ENCODE peak calls at places on chromosomes 16 and 17, in six cellular contexts. K is cardiac fibroblast, O is GM12865, I is prostate gland, D is endodermal cell, F is transverse colon. T is an unnamed sample.
A peak's percentile ranks its signal among the peaks of the same experiment; 100 is the strongest.

GRCh38 chr17:79029327-79030009 is 5.5 kb downstream of the C1QTNF1 start:
- DNase-seq in K (no peak), O (no peak), I (no peak), D (peak; percentile 52), F (no peak), T (no peak)

GRCh38 chr17:14048169-14048568 is 21.1 kb upstream of the COX10 start:
- DNase-seq in K (peak; percentile 13), O (no peak), I (no peak), D (peak; percentile 63), F (no peak), T (no peak)

GRCh38 chr17:29930399-29931010 is 477 bp upstream of the SSH2 start:
- DNase-seq in K (no peak), O (peak; percentile 7), I (peak; percentile 4), D (no peak), F (peak; percentile 13), T (peak; percentile 18)

GRCh38 chr16:66131156-66131807 is 235.2 kb upstream of the CDH5 start:
- DNase-seq in K (peak; percentile 31), O (no peak), I (no peak), D (no peak), F (no peak), T (no peak)

GRCh38 chr17:61414141-61414935 is 14.7 kb downstream of the TBX2 start:
- DNase-seq in K (peak; percentile 18), O (no peak), I (peak; percentile 4), D (peak; percentile 51), F (no peak), T (no peak)

GRCh38 chr17:62614142-62614541 is 13.3 kb upstream of the MRC2 start:
- DNase-seq in K (peak; percentile 60), O (no peak), I (no peak), D (no peak), F (no peak), T (no peak)

GRCh38 chr17:15341385-15341849 is at the start of gene TEKT3:
- DNase-seq in K (peak; percentile 57), O (no peak), I (peak; percentile 37), D (peak; percentile 99), F (peak; percentile 89), T (peak; percentile 1)

GRCh38 chr17:41579484-41580243 is 7.0 kb downstream of the KRT14 start:
- DNase-seq in K (peak; percentile 85), O (peak; percentile 75), I (peak; percentile 92), D (peak; percentile 100), F (peak; percentile 93), T (peak; percentile 41)

GRCh38 chr17:32265192-32265895 is at the start of gene RHBDL3:
- DNase-seq in K (no peak), O (no peak), I (no peak), D (peak; percentile 78), F (peak; percentile 28), T (no peak)

GRCh38 chr17:46922804-46923635 is at the start of gene GOSR2:
- DNase-seq in K (peak; percentile 91), O (peak; percentile 94), I (peak; percentile 80), D (peak; percentile 98), F (peak; percentile 89), T (peak; percentile 95)

GRCh38 chr16:85359147-85359822 is 247.0 kb upstream of the CIBAR2 start:
- DNase-seq in K (no peak), O (no peak), I (no peak), D (no peak), F (no peak), T (no peak)

GRCh38 chr16:51057102-51057793 is 93.8 kb downstream of the SALL1 start:
- DNase-seq in K (no peak), O (no peak), I (no peak), D (no peak), F (no peak), T (no peak)

GRCh38 chr17:74943808-74944522 is 8.3 kb downstream of the OTOP3 start:
- DNase-seq in K (no peak), O (no peak), I (no peak), D (peak; percentile 74), F (peak; percentile 47), T (no peak)

GRCh38 chr17:16987830-16988601 is 16.1 kb upstream of the TNFRSF13B start:
- DNase-seq in K (peak; percentile 84), O (peak; percentile 98), I (no peak), D (peak; percentile 92), F (peak; percentile 85), T (peak; percentile 88)

GRCh38 chr17:42191209-42191608 is 3.1 kb downstream of the GHDC start:
- DNase-seq in K (no peak), O (no peak), I (no peak), D (no peak), F (no peak), T (no peak)

GRCh38 chr17:78934681-78935418 is 9.7 kb upstream of the TIMP2 start:
- DNase-seq in K (no peak), O (no peak), I (no peak), D (no peak), F (no peak), T (no peak)

GRCh38 chr16:73390936-73391335 is 343.0 kb upstream of the ZFHX3 start:
- DNase-seq in K (peak; percentile 1), O (no peak), I (no peak), D (no peak), F (no peak), T (no peak)

GRCh38 chr16:48277158-48277557 is 29.8 kb upstream of the ABCC11 start:
- DNase-seq in K (no peak), O (no peak), I (no peak), D (no peak), F (peak; percentile 17), T (no peak)

GRCh38 chr16:48541108-48541786 is 68.7 kb downstream of the N4BP1 start:
- DNase-seq in K (no peak), O (no peak), I (no peak), D (no peak), F (no peak), T (no peak)

GRCh38 chr17:1006054-1006453 is 9.1 kb downstream of the TIMM22 start:
- DNase-seq in K (no peak), O (no peak), I (peak; percentile 53), D (no peak), F (peak; percentile 59), T (no peak)

GRCh38 chr16:29899516-29900101 is at the start of gene SEZ6L2:
- DNase-seq in K (peak; percentile 89), O (peak; percentile 13), I (peak; percentile 82), D (peak; percentile 97), F (peak; percentile 86), T (no peak)

GRCh38 chr16:9901-10665 is 43.3 kb downstream of the POLR3K start:
- DNase-seq in K (no peak), O (no peak), I (no peak), D (no peak), F (peak; percentile 26), T (no peak)

GRCh38 chr16:72210571-72210970 is 38.6 kb upstream of the PMFBP1 start:
- DNase-seq in K (no peak), O (peak; percentile 24), I (no peak), D (no peak), F (no peak), T (no peak)

GRCh38 chr16:30972872-30973271 is 12.1 kb upstream of the HSD3B7 start:
- DNase-seq in K (peak; percentile 20), O (no peak), I (no peak), D (peak; percentile 76), F (no peak), T (no peak)

DNA sequence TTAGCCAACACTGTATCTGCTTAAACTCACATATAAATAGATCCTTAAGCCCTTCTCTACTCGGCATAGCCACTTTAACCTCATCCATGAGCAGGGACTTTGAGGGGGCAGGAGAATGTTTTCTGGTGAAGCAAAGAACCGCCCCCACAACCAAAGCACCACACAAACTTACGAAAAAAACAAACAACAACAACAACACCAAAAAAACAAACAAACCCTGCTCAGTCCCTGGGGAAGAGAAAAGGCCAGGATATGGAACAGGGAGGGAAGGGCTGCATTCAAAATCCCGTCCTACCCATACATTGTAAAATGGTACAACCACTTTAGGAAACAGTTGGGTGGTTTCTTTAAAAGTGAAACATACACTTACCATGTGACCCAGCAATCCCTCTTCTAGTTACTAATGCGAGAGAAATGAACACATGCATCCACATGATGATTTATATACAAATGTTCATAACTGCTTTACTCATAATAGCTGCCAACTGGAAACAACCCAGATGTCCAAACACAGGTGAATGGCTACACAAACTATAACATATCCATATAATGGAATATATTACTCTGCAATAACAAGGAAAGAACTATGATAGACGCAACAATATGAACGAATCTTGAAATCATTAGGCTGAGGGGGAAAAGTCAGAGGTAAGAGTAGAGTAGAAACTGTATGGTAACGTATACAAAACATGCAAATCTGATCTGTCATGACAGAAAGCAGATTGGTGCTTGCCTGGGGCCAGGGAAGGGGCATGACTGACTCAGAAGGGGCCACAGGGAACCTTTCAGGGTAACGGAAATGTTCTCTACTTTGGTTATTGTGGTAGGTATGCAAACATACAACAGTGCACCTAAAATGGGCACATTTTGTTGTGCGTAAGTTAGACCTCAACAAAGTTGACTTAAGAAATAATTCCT is 37.7 kb upstream of the TOB1 start:
- DNase-seq in K (peak; percentile 68), O (peak; percentile 54), I (no peak), D (no peak), F (no peak), T (no peak)
- H3K4me3 ChIP-seq in K (no peak overlapping the region), O (no peak overlapping the region), I (no peak overlapping the region), D (no peak overlapping the region), F (no peak overlapping the region), T (no peak overlapping the region)

DNA sequence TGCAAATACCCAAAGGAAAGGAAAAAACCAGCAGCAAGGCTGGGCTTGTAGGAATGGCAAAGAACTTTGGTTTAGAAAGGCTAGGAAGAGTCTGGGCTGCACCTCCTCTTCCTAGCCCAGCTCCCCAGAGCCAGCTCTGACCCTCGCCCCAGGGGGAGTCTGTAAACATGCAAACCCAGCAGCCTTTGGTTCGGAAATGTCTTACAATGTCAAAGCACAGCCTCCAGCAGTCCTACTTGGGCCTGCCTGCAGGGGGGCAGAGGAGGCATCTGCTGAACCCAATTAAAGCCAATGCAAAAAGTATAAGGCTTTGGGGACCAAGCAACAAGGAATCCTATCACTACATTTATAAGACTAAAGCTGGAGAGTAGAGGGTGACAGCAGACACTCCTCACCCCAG is 5.0 kb upstream of the FTSJ3 start:
- DNase-seq in K (no peak), O (no peak), I (no peak), D (no peak), F (no peak), T (no peak)
- TF ChIP-seq CTCF in K (no peak), O (no peak), I (no peak), D (peak; percentile 47), F (no peak), T (no peak)

DNA sequence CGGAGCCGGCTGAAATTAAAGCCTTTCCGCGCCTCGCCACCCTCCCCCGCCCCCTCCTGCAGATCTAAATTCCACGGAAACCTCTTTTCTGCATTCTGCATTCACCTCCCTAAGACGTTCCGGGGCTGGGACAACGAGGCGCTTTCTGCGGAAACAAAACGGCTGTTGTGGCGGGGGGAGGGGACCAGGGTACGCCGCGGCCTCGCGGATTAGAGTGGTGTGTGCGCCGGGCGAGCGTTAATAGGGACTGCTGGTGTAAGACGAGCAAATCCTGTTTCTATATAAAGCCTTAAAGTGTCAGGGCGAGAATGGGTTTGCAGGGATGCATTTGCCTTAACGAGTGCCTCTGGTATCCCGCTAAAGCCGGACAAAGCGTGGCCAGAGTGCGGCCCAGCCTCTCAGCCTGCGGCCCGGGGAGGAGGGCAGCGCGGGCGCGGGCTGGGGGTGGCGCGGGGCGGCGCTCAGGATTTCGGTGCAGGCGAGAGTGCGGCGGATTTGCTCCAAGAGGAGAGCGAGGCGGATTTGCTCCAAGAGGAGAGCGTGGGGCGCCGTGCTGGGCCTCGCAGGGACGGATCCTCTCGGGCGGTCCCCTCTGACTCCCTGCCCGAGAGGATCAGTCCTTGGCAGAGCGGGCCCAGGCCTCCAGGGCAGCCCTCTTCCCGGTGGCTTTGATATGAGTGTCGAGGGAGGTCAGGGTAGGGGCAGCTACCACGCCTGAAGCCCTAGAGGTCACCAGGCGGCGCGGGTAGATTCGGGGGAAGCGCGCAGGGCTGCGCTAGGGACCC is 5.1 kb downstream of the BAHCC1 start:
- DNase-seq in K (peak; percentile 71), O (no peak), I (no peak), D (peak; percentile 90), F (no peak), T (no peak)
- H3K4me3 ChIP-seq in K (peak overlapping the region; percentile 67), O (peak overlapping the region; percentile 48), I (peak overlapping the region; percentile 74), D (peak overlapping the region; percentile 84), F (peak overlapping the region; percentile 62), T (peak overlapping the region; percentile 60)

GRCh38 chr17:4594406-4595349 is 10.3 kb downstream of the SMTNL2 start:
- DNase-seq in K (no peak), O (peak; percentile 54), I (no peak), D (peak; percentile 94), F (peak; percentile 53), T (peak; percentile 38)
- TF ChIP-seq CTCF in K (no peak), O (peak; percentile 47), I (no peak), D (peak; percentile 80), F (peak; percentile 33), T (peak; percentile 60)